ENCODE peak calls at places on chromosome 19, in seven cellular contexts. Z, W, B, D, M, Q and N are unnamed samples. For H3K27me3, the result is how much of the 10 kb centered on the place peaks cover.

GRCh38 chr19:10961763-10962536 is 1.1 kb downstream of the SMARCA4 start:
- DNase-seq in Z (no peak), W (no peak), B (no peak), D (no peak), M (no peak), Q (no peak), N (no peak)

GRCh38 chr19:9130965-9131364 is 4.2 kb upstream of the OR7G3 start:
- DNase-seq in Z (no peak), W (no peak), B (no peak), D (no peak), M (no peak), Q (no peak), N (no peak)

GRCh38 chr19:29596080-29596479 is 10.0 kb upstream of the POP4 start:
- DNase-seq in Z (no peak), W (no peak), B (no peak), D (no peak), M (no peak), Q (no peak), N (no peak)

GRCh38 chr19:55590621-55591020 is 8.7 kb downstream of the FIZ1 start:
- DNase-seq in Z (no peak), W (no peak), B (no peak), D (no peak), M (peak), Q (no peak), N (no peak)

GRCh38 chr19:12833747-12834417 is 497 bp downstream of the RTBDN start:
- DNase-seq in Z (peak), W (no peak), B (peak), D (peak), M (peak), Q (no peak), N (no peak)

GRCh38 chr19:48203227-48203793 is 32.8 kb downstream of the ZSWIM9 start:
- DNase-seq in Z (no peak), W (no peak), B (no peak), D (no peak), M (no peak), Q (no peak), N (no peak)

GRCh38 chr19:6481541-6482342 is at the start of gene DENND1C:
- DNase-seq in Z (peak), W (no peak), B (peak), D (peak), M (no peak), Q (no peak), N (no peak)

GRCh38 chr19:6047741-6048231 is 62.5 kb downstream of the RFX2 start:
- DNase-seq in Z (no peak), W (no peak), B (no peak), D (peak), M (no peak), Q (no peak), N (peak)

GRCh38 chr19:11063434-11063833 is 25.8 kb upstream of the LDLR start:
- DNase-seq in Z (no peak), W (no peak), B (no peak), D (no peak), M (no peak), Q (no peak), N (no peak)

GRCh38 chr19:10888421-10888866 is 17.1 kb downstream of the CARM1 start:
- DNase-seq in Z (no peak), W (no peak), B (no peak), D (no peak), M (no peak), Q (no peak), N (no peak)

GRCh38 chr19:13401388-13401787 is 104.9 kb downstream of the CACNA1A start:
- DNase-seq in Z (no peak), W (no peak), B (no peak), D (no peak), M (no peak), Q (no peak), N (no peak)

GRCh38 chr19:49767380-49767779 is 579 bp downstream of the AP2A1 start:
- DNase-seq in Z (no peak), W (no peak), B (no peak), D (no peak), M (no peak), Q (no peak), N (no peak)

GRCh38 chr19:2981898-2982297 is 4.5 kb downstream of the TLE6 start:
- DNase-seq in Z (no peak), W (no peak), B (no peak), D (no peak), M (no peak), Q (no peak), N (no peak)

GRCh38 chr19:23075031-23075733 is 41.6 kb upstream of the ZNF730 start:
- DNase-seq in Z (peak), W (no peak), B (no peak), D (peak), M (peak), Q (peak), N (peak)

GRCh38 chr19:39647918-39648317 is 7.8 kb upstream of the LGALS16 start:
- DNase-seq in Z (no peak), W (no peak), B (no peak), D (no peak), M (no peak), Q (no peak), N (no peak)

GRCh38 chr19:38812841-38813320 is at the start of gene LGALS4:
- DNase-seq in Z (no peak), W (no peak), B (no peak), D (peak), M (peak), Q (no peak), N (peak)

GRCh38 chr19:4582112-4582553 is 22.6 kb upstream of the SEMA6B start:
- DNase-seq in Z (no peak), W (no peak), B (no peak), D (no peak), M (no peak), Q (no peak), N (no peak)
- H3K27me3 ChIP-seq in Z (half or more), W (half or more), B (half or more), D (under half), M (under half), Q (half or more), N (under half)

GRCh38 chr19:7618366-7618765 is 11.0 kb downstream of the XAB2 start:
- DNase-seq in Z (no peak), W (no peak), B (no peak), D (peak), M (no peak), Q (no peak), N (no peak)
- H3K27me3 ChIP-seq in Z (under half), W (under half), B (under half), D (under half), M (under half), Q (under half), N (under half)

GRCh38 chr19:34666200-34666957 is 10.6 kb downstream of the SCGB2B2 start:
- DNase-seq in Z (no peak), W (no peak), B (no peak), D (no peak), M (peak), Q (no peak), N (no peak)
- H3K27me3 ChIP-seq in Z (under half), W (under half), B (under half), D (under half), M (under half), Q (under half), N (under half)

GRCh38 chr19:46648070-46648960 is 12.3 kb upstream of the GNG8 start:
- DNase-seq in Z (no peak), W (no peak), B (no peak), D (no peak), M (no peak), Q (no peak), N (no peak)
- H3K27me3 ChIP-seq in Z (half or more), W (under half), B (under half), D (under half), M (under half), Q (under half), N (under half)

DNA sequence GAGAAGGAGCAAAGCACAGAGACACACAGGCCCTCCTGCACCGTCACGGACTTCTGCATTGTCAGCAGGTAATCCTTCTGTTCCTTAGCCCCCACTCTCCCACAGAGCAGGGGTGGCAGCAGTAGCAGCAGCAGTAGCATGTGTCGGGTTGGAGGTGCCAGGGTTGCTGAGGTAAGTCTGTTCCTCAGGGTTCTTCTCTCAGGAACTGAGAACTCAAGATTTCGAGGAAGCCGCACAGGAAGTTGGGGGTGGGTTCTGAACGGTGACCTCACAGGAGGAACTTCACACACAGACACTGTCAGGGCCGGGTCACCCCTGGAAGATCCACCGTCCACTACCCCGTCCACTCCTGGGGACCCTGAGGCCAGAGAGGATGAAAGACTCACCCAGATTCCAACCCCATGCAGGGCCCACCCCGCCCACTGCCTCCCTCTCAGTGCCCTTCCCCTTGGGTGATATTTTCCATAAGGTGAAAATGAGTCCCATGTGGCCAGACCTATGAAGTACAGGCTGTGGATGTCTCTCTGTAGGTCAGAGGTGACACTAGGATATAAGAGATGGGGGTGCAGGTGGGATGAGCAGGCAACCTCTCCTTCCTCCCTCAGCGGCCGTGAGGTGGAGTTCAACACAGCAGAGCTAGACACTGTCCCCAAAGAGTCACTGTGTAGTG is at the start of gene SIGLEC12:
- DNase-seq in Z (no peak), W (no peak), B (no peak), D (no peak), M (peak), Q (peak), N (peak)
- H3K27me3 ChIP-seq in Z (under half), W (under half), B (under half), D (under half), M (under half), Q (under half), N (under half)

DNA sequence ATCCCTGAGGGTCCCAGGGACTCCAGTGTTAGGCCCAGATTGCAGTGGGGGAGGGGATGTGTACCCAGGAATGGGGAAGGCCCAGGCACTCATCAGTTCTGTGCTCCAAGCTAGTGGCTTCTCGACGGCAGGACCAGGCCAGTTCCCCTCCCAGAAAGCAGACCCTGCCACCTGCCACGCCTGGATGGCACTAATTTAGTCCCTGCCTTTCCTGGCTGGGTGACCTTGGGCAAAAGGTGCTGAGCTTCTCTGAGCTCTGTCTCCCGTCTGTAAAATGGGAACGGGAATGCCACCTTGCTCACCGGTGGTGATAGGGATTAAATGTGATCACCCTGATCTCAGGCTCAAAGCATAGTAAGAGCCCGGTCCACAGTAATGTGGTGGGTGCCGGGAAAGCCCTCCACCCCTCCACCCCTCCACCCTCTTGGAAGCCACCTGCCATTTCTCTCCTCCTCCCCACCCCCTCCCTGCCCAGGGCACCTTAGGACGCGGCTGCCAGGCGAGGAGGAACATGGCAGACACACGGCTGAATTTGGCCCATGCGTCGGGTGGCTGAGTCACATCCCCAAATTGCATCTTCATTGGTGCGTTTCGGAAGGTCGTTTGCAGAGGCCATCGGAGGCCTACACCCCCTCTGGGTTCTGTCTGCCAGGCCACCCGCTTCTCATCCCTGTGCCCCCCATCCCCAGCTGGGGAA is 2.3 kb downstream of the KCNN1 start:
- DNase-seq in Z (no peak), W (no peak), B (no peak), D (no peak), M (no peak), Q (no peak), N (no peak)
- H3K27me3 ChIP-seq in Z (under half), W (half or more), B (under half), D (under half), M (under half), Q (half or more), N (under half)